ENCODE peak calls at places on chromosome 1, in seven cellular contexts. S, E, T, P, O, B and Q are unnamed samples.

GRCh38 chr1:20686878-20687725 is 25.9 kb upstream of the DDOST start:
- DNase-seq in E (no peak), O (no peak), T (no peak), B (no peak), P (no peak), S (no peak), Q (no peak)

GRCh38 chr1:10648689-10649483 is 147.6 kb downstream of the CASZ1 start:
- DNase-seq in T (no peak), E (no peak), P (no peak), S (no peak), O (peak), B (peak), Q (no peak)

GRCh38 chr1:89460348-89460747 is 64.3 kb upstream of the LRRC8B start:
- DNase-seq in S (no peak), P (no peak), E (no peak), B (no peak), T (no peak), O (no peak), Q (no peak)

GRCh38 chr1:235052067-235053008 is 76.3 kb downstream of the TOMM20 start:
- DNase-seq in B (no peak), P (no peak), O (no peak), E (peak), S (no peak), T (no peak), Q (peak)

GRCh38 chr1:232952514-232953175 is 2.2 kb downstream of the NTPCR start:
- DNase-seq in O (peak), S (no peak), P (peak), T (peak), E (no peak), B (no peak), Q (no peak)

GRCh38 chr1:119903443-119903835 is 7.1 kb upstream of the ADAM30 start:
- DNase-seq in S (no peak), O (no peak), P (no peak), E (no peak), B (no peak), T (no peak), Q (no peak)

GRCh38 chr1:100265562-100265930 is 470 bp upstream of the RTCA start:
- DNase-seq in S (no peak), E (no peak), P (no peak), O (no peak), B (peak), T (no peak), Q (no peak)

GRCh38 chr1:241827308-241827707 is 20.7 kb upstream of the EXO1 start:
- DNase-seq in T (no peak), B (no peak), S (no peak), P (no peak), O (no peak), E (no peak), Q (no peak)

GRCh38 chr1:94872771-94873495 is 52.8 kb downstream of the SLC44A3 start:
- DNase-seq in P (no peak), T (no peak), B (no peak), E (no peak), S (no peak), O (no peak), Q (no peak)

GRCh38 chr1:119453021-119453420 is 38.1 kb downstream of the HSD3B2 start:
- DNase-seq in B (no peak), E (no peak), O (no peak), P (peak), S (no peak), T (no peak), Q (no peak)

GRCh38 chr1:59232209-59232608 is 64.7 kb upstream of the FGGY start:
- DNase-seq in O (no peak), P (no peak), B (no peak), S (no peak), E (no peak), T (no peak), Q (no peak)

GRCh38 chr1:162187676-162188075 is 118.2 kb downstream of the NOS1AP start:
- DNase-seq in T (peak), S (no peak), O (no peak), B (no peak), P (no peak), E (no peak), Q (no peak)

GRCh38 chr1:221292652-221293051 is 413.4 kb downstream of the HLX start:
- DNase-seq in E (no peak), P (no peak), O (no peak), T (no peak), B (no peak), S (no peak), Q (no peak)

GRCh38 chr1:155322571-155322952 is 1.9 kb downstream of the RUSC1 start:
- DNase-seq in S (no peak), T (peak), E (peak), P (no peak), O (peak), B (no peak), Q (peak)

GRCh38 chr1:54695764-54696163 is 19.9 kb upstream of the TTC4 start:
- DNase-seq in O (no peak), P (no peak), E (no peak), T (no peak), S (no peak), B (no peak), Q (no peak)

GRCh38 chr1:23684415-23684814 is 7.2 kb upstream of the RPL11 start:
- DNase-seq in T (no peak), O (no peak), B (no peak), S (no peak), E (no peak), P (no peak), Q (no peak)

GRCh38 chr1:109216662-109217061 is 2.9 kb downstream of the SARS1 start:
- DNase-seq in O (no peak), E (no peak), B (no peak), T (no peak), P (no peak), S (no peak), Q (no peak)

DNA sequence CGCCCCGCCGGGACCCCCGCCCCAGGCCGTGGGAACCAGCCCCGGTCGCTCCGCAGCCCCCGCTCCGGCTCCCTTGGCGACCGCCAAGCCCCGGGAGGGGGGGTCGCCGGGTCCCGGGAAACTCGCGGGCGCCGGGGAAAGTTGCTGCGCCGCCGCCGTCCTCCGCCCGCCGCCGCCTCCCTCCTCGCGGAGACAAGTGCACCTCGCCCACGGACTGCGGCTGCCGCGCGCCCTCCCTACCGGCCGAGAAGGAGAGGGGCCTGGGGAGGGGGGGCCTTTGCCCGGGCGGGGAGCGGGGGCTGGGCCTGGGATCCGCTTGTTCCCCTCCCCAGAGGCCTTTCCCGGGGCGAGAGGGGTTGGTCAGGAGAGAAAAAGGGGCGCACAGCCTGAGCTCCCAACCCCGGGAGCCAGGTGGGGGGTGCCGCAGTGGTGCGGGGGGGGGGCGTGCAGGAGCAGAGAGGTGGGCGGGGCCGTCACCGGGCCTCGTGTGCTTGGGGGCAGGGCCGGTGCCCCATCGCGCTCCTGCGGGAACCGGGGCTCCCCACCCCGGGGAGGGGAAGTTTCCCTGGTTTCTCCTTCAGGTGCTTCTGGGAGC is 592 bp downstream of the AGRN start:
- DNase-seq in B (peak), S (no peak), T (peak), P (no peak), O (peak), E (no peak), Q (no peak)
- H3K4me3 ChIP-seq in B (no peak), S (peak), T (peak), P (peak), O (peak), E (no peak), Q (peak)

GRCh38 chr1:183039985-183040447 is 16.8 kb downstream of the LAMC1 start:
- DNase-seq in P (no peak), O (no peak), T (peak), S (no peak), E (no peak), B (no peak), Q (no peak)
- H3K4me3 ChIP-seq in P (no peak), O (no peak), T (peak), S (no peak), E (no peak), B (no peak), Q (no peak)

GRCh38 chr1:2233468-2233867 is 5.3 kb downstream of the SKI start:
- DNase-seq in E (peak), P (no peak), S (no peak), O (no peak), B (peak), T (no peak), Q (no peak)

GRCh38 chr1:2230781-2231666 is 2.9 kb downstream of the SKI start:
- DNase-seq in B (peak), T (peak), E (peak), S (no peak), O (no peak), P (no peak), Q (peak)

GRCh38 chr1:2231667-2232254 is 3.6 kb downstream of the SKI start:
- DNase-seq in S (no peak), E (peak), P (peak), O (peak), B (peak), T (peak), Q (peak)

GRCh38 chr1:2232916-2233438 is 4.9 kb downstream of the SKI start:
- DNase-seq in E (peak), O (no peak), T (no peak), S (no peak), P (no peak), B (peak), Q (peak)

GRCh38 chr1:2232255-2232915 is 4.3 kb downstream of the SKI start:
- DNase-seq in T (no peak), B (peak), O (no peak), S (no peak), P (no peak), E (peak), Q (peak)
- H3K4me3 ChIP-seq in T (peak), B (peak), O (no peak), S (no peak), P (peak), E (peak), Q (peak)

GRCh38 chr1:228271701-228272251 is 63.9 kb downstream of the OBSCN start:
- DNase-seq in B (no peak), O (no peak), E (peak), S (no peak), T (no peak), P (no peak), Q (no peak)

GRCh38 chr1:228268891-228269285 is 61.0 kb downstream of the OBSCN start:
- DNase-seq in T (no peak), S (no peak), P (no peak), O (no peak), B (no peak), E (no peak), Q (no peak)

GRCh38 chr1:228265167-228265566 is 57.3 kb downstream of the OBSCN start:
- DNase-seq in P (no peak), T (no peak), O (no peak), E (no peak), S (no peak), B (no peak), Q (no peak)

GRCh38 chr1:228270032-228270431 is 62.2 kb downstream of the OBSCN start:
- DNase-seq in O (no peak), B (no peak), E (no peak), S (no peak), P (no peak), T (no peak), Q (no peak)

DNA sequence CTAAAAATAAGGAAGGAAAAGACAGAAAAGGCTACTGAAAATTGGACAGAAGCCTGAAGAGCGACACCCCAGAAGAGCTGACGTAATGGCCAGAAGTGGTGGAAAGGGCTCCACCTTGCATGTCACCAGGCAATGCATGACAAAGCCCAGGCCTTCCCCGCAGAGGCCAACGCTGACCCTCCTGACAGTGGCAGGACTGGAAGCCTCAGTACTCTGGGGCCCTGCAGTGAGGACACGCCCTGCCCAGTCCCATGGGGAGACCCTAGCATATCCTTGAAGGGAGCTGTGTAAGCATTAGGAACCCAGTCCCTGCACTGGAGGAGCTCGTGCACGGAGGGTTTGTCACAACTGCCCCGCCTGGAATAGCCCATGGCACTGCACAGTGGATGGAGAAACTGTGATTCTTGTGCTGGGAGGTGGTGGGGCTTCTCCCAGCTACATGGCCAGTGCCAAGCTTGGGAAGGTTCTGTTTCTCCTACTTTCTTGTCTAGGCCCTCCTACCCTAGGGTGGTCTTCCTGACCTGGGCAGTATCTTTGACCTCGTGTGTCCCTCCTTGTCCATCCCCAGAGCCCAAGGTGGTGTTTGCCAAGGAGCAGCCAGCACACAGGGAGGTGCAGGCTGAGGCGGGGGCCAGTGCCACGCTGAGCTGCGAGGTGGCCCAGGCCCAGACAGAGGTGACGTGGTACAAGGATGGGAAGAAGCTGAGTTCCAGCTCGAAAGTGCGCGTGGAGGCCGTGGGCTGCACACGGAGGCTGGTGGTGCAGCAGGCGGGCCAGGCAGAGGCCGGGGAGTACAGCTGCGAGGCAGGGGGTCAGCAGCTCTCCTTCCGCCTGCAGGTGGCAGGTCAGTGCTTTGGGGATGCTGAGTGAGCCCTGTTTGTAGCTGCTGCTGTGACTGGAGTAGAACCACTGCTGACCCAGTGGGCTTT is 60.4 kb downstream of the OBSCN start:
- DNase-seq in B (no peak), P (no peak), T (no peak), E (peak), O (no peak), S (no peak), Q (no peak)
- H3K4me3 ChIP-seq in B (no peak), P (no peak), T (no peak), E (no peak), O (no peak), S (no peak), Q (no peak)

GRCh38 chr1:178397678-178398077 is 99.1 kb downstream of the CLEC20A start:
- DNase-seq in P (no peak), S (no peak), B (no peak), O (no peak), T (peak), E (no peak), Q (no peak)
- H3K4me3 ChIP-seq in P (no peak), S (no peak), B (no peak), O (no peak), T (no peak), E (no peak), Q (no peak)

GRCh38 chr1:16212251-16212961 is at the start of gene ARHGEF19:
- DNase-seq in O (peak), P (no peak), S (no peak), E (peak), T (no peak), B (no peak), Q (peak)
- H3K4me3 ChIP-seq in O (peak), P (no peak), S (no peak), E (no peak), T (no peak), B (no peak), Q (peak)

GRCh38 chr1:110672753-110673108 is 2.0 kb downstream of the KCNA3 start:
- DNase-seq in O (no peak), S (peak), P (no peak), B (peak), T (no peak), E (no peak), Q (no peak)
- H3K4me3 ChIP-seq in O (no peak), S (peak), P (no peak), B (peak), T (no peak), E (peak), Q (peak)

GRCh38 chr1:226882187-226882586 is 11.8 kb downstream of the PSEN2 start:
- DNase-seq in O (no peak), S (no peak), T (no peak), P (no peak), B (no peak), E (no peak), Q (no peak)
- H3K4me3 ChIP-seq in O (no peak), S (peak), T (no peak), P (peak), B (peak), E (peak), Q (peak)